ENCODE peak calls at places on chromosomes 6 and 20, in five cellular contexts. One of them, this sample, is unnamed.

GRCh38 chr20:4090756-4091331 is 75.5 kb upstream of the RNF24 start:
- DNase-seq in thoracic aorta: no peak
- DNase-seq in GM13977: no peak
- DNase-seq in cardiac fibroblast: peak; percentile 72
- DNase-seq in CD14-positive monocyte: no peak
- DNase-seq in this sample: no peak

GRCh38 chr6:21348462-21349195 is 244.9 kb upstream of the SOX4 start:
- DNase-seq in thoracic aorta: no peak
- DNase-seq in cardiac fibroblast: peak; percentile 68
- DNase-seq in GM13977: no peak
- DNase-seq in CD14-positive monocyte: no peak
- DNase-seq in this sample: no peak

GRCh38 chr20:35523298-35523888 is 6.1 kb downstream of the C20orf173 start:
- DNase-seq in cardiac fibroblast: peak; percentile 22
- DNase-seq in CD14-positive monocyte: no peak
- DNase-seq in thoracic aorta: no peak
- DNase-seq in GM13977: peak; percentile 45
- DNase-seq in this sample: peak; percentile 57

GRCh38 chr20:54466112-54466511 is 9.3 kb upstream of the DOK5 start:
- DNase-seq in cardiac fibroblast: no peak
- DNase-seq in thoracic aorta: no peak
- DNase-seq in CD14-positive monocyte: no peak
- DNase-seq in GM13977: no peak
- DNase-seq in this sample: no peak

GRCh38 chr6:27514906-27515495 is 42.1 kb upstream of the ZNF184 start:
- DNase-seq in CD14-positive monocyte: no peak
- DNase-seq in thoracic aorta: no peak
- DNase-seq in GM13977: no peak
- DNase-seq in cardiac fibroblast: no peak
- DNase-seq in this sample: no peak

GRCh38 chr6:33738153-33738552 is 8.6 kb downstream of the IP6K3 start:
- DNase-seq in cardiac fibroblast: no peak
- DNase-seq in thoracic aorta: no peak
- DNase-seq in CD14-positive monocyte: no peak
- DNase-seq in GM13977: no peak
- DNase-seq in this sample: no peak

GRCh38 chr20:8144282-8145245 is 12.5 kb downstream of the PLCB1 start:
- DNase-seq in thoracic aorta: no peak
- DNase-seq in CD14-positive monocyte: no peak
- DNase-seq in GM13977: no peak
- DNase-seq in cardiac fibroblast: peak; percentile 80
- DNase-seq in this sample: no peak

GRCh38 chr6:104629826-104630225 is 229.9 kb downstream of the HACE1 start:
- DNase-seq in thoracic aorta: no peak
- DNase-seq in GM13977: no peak
- DNase-seq in cardiac fibroblast: no peak
- DNase-seq in CD14-positive monocyte: no peak
- DNase-seq in this sample: no peak

GRCh38 chr20:17965042-17965697 is 3.4 kb downstream of the SNX5 start:
- DNase-seq in cardiac fibroblast: peak; percentile 59
- DNase-seq in CD14-positive monocyte: no peak
- DNase-seq in GM13977: no peak
- DNase-seq in thoracic aorta: no peak
- DNase-seq in this sample: no peak

GRCh38 chr20:824490-824889 is 9.0 kb upstream of the FAM110A start:
- DNase-seq in cardiac fibroblast: no peak
- DNase-seq in CD14-positive monocyte: peak; percentile 35
- DNase-seq in thoracic aorta: no peak
- DNase-seq in GM13977: no peak
- DNase-seq in this sample: no peak

GRCh38 chr6:170500955-170501590 is 52.0 kb downstream of the PSMB1 start:
- DNase-seq in CD14-positive monocyte: no peak
- DNase-seq in GM13977: no peak
- DNase-seq in thoracic aorta: no peak
- DNase-seq in cardiac fibroblast: no peak
- DNase-seq in this sample: no peak

GRCh38 chr20:32018269-32019155 is 8.3 kb downstream of the CCM2L start:
- DNase-seq in CD14-positive monocyte: no peak
- DNase-seq in GM13977: peak; percentile 85
- DNase-seq in thoracic aorta: no peak
- DNase-seq in cardiac fibroblast: no peak
- DNase-seq in this sample: peak; percentile 76

GRCh38 chr6:28600188-28600587 is 74.5 kb downstream of the GPX5 start:
- DNase-seq in cardiac fibroblast: no peak
- DNase-seq in CD14-positive monocyte: no peak
- DNase-seq in thoracic aorta: no peak
- DNase-seq in GM13977: no peak
- DNase-seq in this sample: no peak

GRCh38 chr6:126056355-126057004 is 70.1 kb downstream of the TRMT11 start:
- DNase-seq in thoracic aorta: no peak
- DNase-seq in CD14-positive monocyte: no peak
- DNase-seq in cardiac fibroblast: no peak
- DNase-seq in GM13977: no peak
- DNase-seq in this sample: no peak

GRCh38 chr20:20201124-20201523 is 148.8 kb downstream of the CFAP61 start:
- DNase-seq in cardiac fibroblast: no peak
- DNase-seq in thoracic aorta: no peak
- DNase-seq in GM13977: no peak
- DNase-seq in CD14-positive monocyte: no peak
- DNase-seq in this sample: no peak

GRCh38 chr20:54643761-54644160 is 168.4 kb downstream of the DOK5 start:
- DNase-seq in GM13977: no peak
- DNase-seq in cardiac fibroblast: peak; percentile 85
- DNase-seq in thoracic aorta: no peak
- DNase-seq in CD14-positive monocyte: no peak
- DNase-seq in this sample: no peak

GRCh38 chr20:5180421-5180820 is 53.6 kb downstream of the CDS2 start:
- DNase-seq in thoracic aorta: no peak
- DNase-seq in cardiac fibroblast: no peak
- DNase-seq in GM13977: no peak
- DNase-seq in CD14-positive monocyte: no peak
- DNase-seq in this sample: no peak

GRCh38 chr20:24701027-24701426 is 231.6 kb downstream of the SYNDIG1 start:
- DNase-seq in GM13977: no peak
- DNase-seq in cardiac fibroblast: no peak
- DNase-seq in thoracic aorta: no peak
- DNase-seq in CD14-positive monocyte: no peak
- DNase-seq in this sample: no peak

GRCh38 chr6:170221753-170222400 is 69.0 kb downstream of the DLL1 start:
- DNase-seq in thoracic aorta: no peak
- DNase-seq in CD14-positive monocyte: no peak
- DNase-seq in GM13977: no peak
- DNase-seq in cardiac fibroblast: no peak
- DNase-seq in this sample: no peak

GRCh38 chr6:6844451-6844974 is 256.0 kb downstream of the LY86 start:
- DNase-seq in thoracic aorta: no peak
- DNase-seq in CD14-positive monocyte: no peak
- DNase-seq in GM13977: no peak
- DNase-seq in cardiac fibroblast: no peak
- DNase-seq in this sample: no peak

GRCh38 chr6:16684195-16684689 is 77.0 kb downstream of the ATXN1 start:
- DNase-seq in cardiac fibroblast: no peak
- DNase-seq in CD14-positive monocyte: peak; percentile 63
- DNase-seq in GM13977: no peak
- DNase-seq in thoracic aorta: no peak
- DNase-seq in this sample: no peak

GRCh38 chr6:31738048-31738979 is 1.5 kb upstream of the MSH5 start:
- DNase-seq in CD14-positive monocyte: peak; percentile 82
- DNase-seq in GM13977: peak; percentile 82
- DNase-seq in thoracic aorta: no peak
- DNase-seq in cardiac fibroblast: peak; percentile 91
- DNase-seq in this sample: peak; percentile 77

GRCh38 chr6:100347901-100348550 is 116.7 kb downstream of the SIM1 start:
- DNase-seq in thoracic aorta: no peak
- DNase-seq in GM13977: no peak
- DNase-seq in cardiac fibroblast: peak; percentile 55
- DNase-seq in CD14-positive monocyte: no peak
- DNase-seq in this sample: no peak

GRCh38 chr6:130575971-130576370 is 210.2 kb downstream of the TMEM200A start:
- DNase-seq in GM13977: peak; percentile 31
- DNase-seq in thoracic aorta: no peak
- DNase-seq in CD14-positive monocyte: no peak
- DNase-seq in cardiac fibroblast: no peak
- DNase-seq in this sample: peak; percentile 20

GRCh38 chr20:36477475-36477874 is 63.8 kb upstream of the MYL9 start:
- DNase-seq in CD14-positive monocyte: no peak
- DNase-seq in thoracic aorta: no peak
- DNase-seq in GM13977: no peak
- DNase-seq in cardiac fibroblast: no peak
- DNase-seq in this sample: no peak

GRCh38 chr6:36852481-36853147 is 13.4 kb upstream of the CPNE5 start:
- DNase-seq in CD14-positive monocyte: no peak
- DNase-seq in thoracic aorta: no peak
- DNase-seq in GM13977: no peak
- DNase-seq in cardiac fibroblast: peak; percentile 77
- DNase-seq in this sample: no peak

DNA sequence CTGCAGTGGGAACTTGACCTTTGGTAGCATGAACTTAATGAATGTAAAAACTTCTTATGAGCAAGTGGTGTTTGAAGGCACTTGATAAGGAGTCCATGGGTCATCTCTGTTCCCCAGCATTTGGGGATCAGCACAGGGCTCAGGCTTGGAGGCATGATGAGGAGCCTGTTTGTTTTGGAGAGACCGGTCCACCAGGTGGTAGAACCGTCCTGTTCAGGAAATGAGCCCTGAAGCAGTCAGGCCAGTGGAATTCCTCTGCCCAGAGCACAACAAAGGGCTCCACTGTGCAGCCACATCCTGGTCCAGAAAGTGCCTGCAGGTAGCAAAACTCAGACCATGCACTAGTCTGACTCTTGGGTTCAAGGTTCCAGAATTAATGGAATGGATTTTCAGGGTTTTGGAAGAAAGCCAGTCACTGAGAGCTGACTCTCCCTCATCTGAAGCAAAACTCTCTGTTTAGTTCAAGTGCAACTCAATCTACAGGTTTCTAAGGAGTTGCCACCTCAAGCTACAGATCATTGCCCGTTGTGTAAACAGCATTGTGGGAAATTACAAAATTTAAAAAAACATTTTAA is 52.3 kb upstream of the ADGRF1 start:
- DNase-seq in CD14-positive monocyte: no peak
- DNase-seq in cardiac fibroblast: peak; percentile 43
- DNase-seq in GM13977: no peak
- DNase-seq in thoracic aorta: no peak
- DNase-seq in this sample: no peak
- TF ChIP-seq CTCF in CD14-positive monocyte: no peak
- TF ChIP-seq CTCF in cardiac fibroblast: peak; percentile 17
- TF ChIP-seq CTCF in GM13977: no peak
- TF ChIP-seq CTCF in thoracic aorta: no peak
- TF ChIP-seq CTCF in this sample: no peak

DNA sequence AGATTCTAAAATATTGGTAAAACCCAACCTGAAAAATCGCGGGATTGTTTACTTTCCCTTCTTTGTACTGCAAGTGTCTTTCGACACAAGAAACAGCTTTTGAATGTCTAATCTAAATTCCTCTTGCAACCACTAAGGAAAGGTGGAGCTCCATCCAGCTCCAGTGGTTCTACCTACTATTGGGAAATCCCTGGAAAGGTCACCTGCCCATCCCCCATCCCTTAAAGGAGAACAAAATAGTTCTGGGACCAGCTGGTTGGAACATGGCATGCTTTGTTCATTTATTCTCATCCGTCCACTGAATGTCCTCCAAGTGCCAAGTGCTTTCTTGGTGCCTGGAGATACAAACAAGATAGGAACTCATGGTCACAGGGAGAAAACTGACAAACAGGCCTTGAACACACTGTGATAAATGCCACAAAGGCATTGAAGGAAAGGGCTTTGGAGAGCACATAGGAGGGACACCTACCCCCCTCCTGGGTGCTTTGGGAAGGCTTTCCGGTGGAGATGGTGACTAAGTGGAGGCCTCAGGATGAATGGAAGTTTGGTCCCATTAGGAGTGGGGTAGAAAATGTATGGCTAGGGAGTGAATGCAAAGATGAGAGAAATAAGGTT is 2.3 kb upstream of the CITED2 start:
- DNase-seq in thoracic aorta: no peak
- DNase-seq in CD14-positive monocyte: no peak
- DNase-seq in GM13977: no peak
- DNase-seq in cardiac fibroblast: peak; percentile 87
- DNase-seq in this sample: no peak
- TF ChIP-seq CTCF in thoracic aorta: no peak
- TF ChIP-seq CTCF in CD14-positive monocyte: no peak
- TF ChIP-seq CTCF in GM13977: no peak
- TF ChIP-seq CTCF in cardiac fibroblast: no peak
- TF ChIP-seq CTCF in this sample: no peak

DNA sequence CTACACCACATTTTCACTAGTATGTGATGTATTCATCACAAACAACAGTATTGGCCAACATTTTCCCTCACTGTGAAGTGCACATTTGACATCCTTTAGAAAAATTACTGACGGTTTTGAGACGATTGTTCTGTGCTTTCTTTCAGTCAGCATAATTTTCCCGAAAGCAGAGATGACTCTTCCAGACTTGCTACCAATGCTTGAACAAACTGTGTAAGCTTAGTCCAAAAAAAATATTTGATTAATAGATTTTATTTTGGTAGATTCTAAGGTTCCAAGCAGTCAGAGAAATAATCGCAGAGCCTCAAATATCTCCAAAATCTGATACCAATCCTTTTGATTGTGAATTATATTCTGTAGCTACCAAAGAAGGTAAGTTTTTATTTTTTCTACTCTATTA is 151.1 kb upstream of the ESR1 start:
- DNase-seq in cardiac fibroblast: no peak
- DNase-seq in thoracic aorta: no peak
- DNase-seq in CD14-positive monocyte: no peak
- DNase-seq in GM13977: no peak
- DNase-seq in this sample: no peak
- TF ChIP-seq CTCF in cardiac fibroblast: no peak
- TF ChIP-seq CTCF in thoracic aorta: no peak
- TF ChIP-seq CTCF in CD14-positive monocyte: no peak
- TF ChIP-seq CTCF in GM13977: no peak
- TF ChIP-seq CTCF in this sample: no peak

GRCh38 chr20:33575302-33575701 is 85.4 kb downstream of the CBFA2T2 start:
- DNase-seq in thoracic aorta: no peak
- DNase-seq in GM13977: no peak
- DNase-seq in cardiac fibroblast: peak; percentile 57
- DNase-seq in CD14-positive monocyte: no peak
- DNase-seq in this sample: no peak

GRCh38 chr20:33578510-33578909 is 83.6 kb upstream of the C20orf144 start:
- DNase-seq in GM13977: no peak
- DNase-seq in CD14-positive monocyte: no peak
- DNase-seq in cardiac fibroblast: peak; percentile 47
- DNase-seq in thoracic aorta: no peak
- DNase-seq in this sample: no peak

GRCh38 chr20:33570743-33571142 is 80.8 kb downstream of the CBFA2T2 start:
- DNase-seq in thoracic aorta: no peak
- DNase-seq in GM13977: peak; percentile 22
- DNase-seq in CD14-positive monocyte: no peak
- DNase-seq in cardiac fibroblast: no peak
- DNase-seq in this sample: no peak

DNA sequence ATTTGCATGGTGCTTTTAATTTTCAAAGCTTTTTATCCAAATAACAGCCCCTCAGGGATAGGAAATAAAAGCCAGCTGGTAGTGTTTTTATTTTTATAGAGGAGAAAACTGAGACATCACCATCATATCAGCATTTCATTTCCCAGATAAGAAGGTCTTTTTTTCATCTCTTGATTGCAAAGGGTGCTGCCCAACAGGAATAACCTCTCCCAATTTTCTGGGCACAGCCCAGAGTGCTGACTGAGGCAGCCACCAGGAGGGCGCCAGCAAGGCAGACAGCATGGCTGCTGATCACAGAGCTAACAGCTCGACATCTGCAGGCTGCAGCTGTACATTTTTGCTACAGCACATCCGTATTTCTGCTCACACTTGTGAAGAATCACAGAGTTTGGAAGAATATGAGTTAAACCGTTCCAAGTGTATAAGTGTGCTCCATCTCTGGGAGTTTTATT is 85.7 kb upstream of the C20orf144 start:
- DNase-seq in cardiac fibroblast: no peak
- DNase-seq in thoracic aorta: no peak
- DNase-seq in CD14-positive monocyte: no peak
- DNase-seq in GM13977: no peak
- DNase-seq in this sample: no peak
- TF ChIP-seq CTCF in cardiac fibroblast: no peak
- TF ChIP-seq CTCF in thoracic aorta: no peak
- TF ChIP-seq CTCF in CD14-positive monocyte: no peak
- TF ChIP-seq CTCF in GM13977: peak; percentile 5
- TF ChIP-seq CTCF in this sample: no peak

This sample was measured in GM10248.